ENCODE peak calls at places on chromosomes 5 and 9, in nine cellular contexts. J, K, S, R, D, I, M, V and B are unnamed samples.

GRCh38 chr9:70466976-70467551 is 52.6 kb upstream of the KLF9 start:
- DNase-seq in J (peak; percentile 79), K (no peak), S (no peak), R (no peak), D (no peak), I (no peak), M (peak; percentile 21), V (no peak), B (no peak)

GRCh38 chr9:136760424-136760823 is 2.4 kb upstream of the LCN8 start:
- DNase-seq in J (no peak), K (no peak), S (no peak), R (peak; percentile 63), D (no peak), I (no peak), M (no peak), V (peak; percentile 67), B (no peak)

GRCh38 chr9:134205636-134206316 is 41.4 kb upstream of the RNU6ATAC start:
- DNase-seq in J (peak; percentile 75), K (no peak), S (no peak), R (no peak), D (no peak), I (no peak), M (no peak), V (peak; percentile 94), B (peak; percentile 69)

GRCh38 chr9:100774962-100775361 is 197.1 kb downstream of the CAVIN4 start:
- DNase-seq in J (no peak), K (no peak), S (no peak), R (no peak), D (no peak), I (no peak), M (no peak), V (no peak), B (no peak)

GRCh38 chr5:26572486-26572885 is 465.9 kb downstream of the CDH9 start:
- DNase-seq in J (no peak), K (no peak), S (no peak), R (no peak), D (no peak), I (no peak), M (no peak), V (no peak), B (no peak)

GRCh38 chr5:68369436-68370125 is 154.0 kb downstream of the PIK3R1 start:
- DNase-seq in J (no peak), K (no peak), S (no peak), R (no peak), D (peak; percentile 38), I (no peak), M (peak; percentile 31), V (no peak), B (no peak)

GRCh38 chr9:98890256-98890655 is 53.5 kb upstream of the COL15A1 start:
- DNase-seq in J (no peak), K (no peak), S (no peak), R (no peak), D (no peak), I (no peak), M (no peak), V (no peak), B (no peak)

GRCh38 chr9:38068866-38069628 is at the start of gene SHB:
- DNase-seq in J (peak; percentile 43), K (peak; percentile 50), S (peak; percentile 65), R (peak; percentile 95), D (peak; percentile 78), I (peak; percentile 75), M (peak; percentile 83), V (peak; percentile 94), B (peak; percentile 66)

GRCh38 chr9:105142406-105143092 is 101.9 kb upstream of the SLC44A1 start:
- DNase-seq in J (peak; percentile 56), K (no peak), S (no peak), R (no peak), D (no peak), I (no peak), M (no peak), V (no peak), B (no peak)

GRCh38 chr5:14341571-14342225 is 198.6 kb downstream of the TRIO start:
- DNase-seq in J (no peak), K (no peak), S (no peak), R (no peak), D (no peak), I (no peak), M (no peak), V (no peak), B (no peak)

GRCh38 chr9:131678499-131679111 is 61.3 kb downstream of the RAPGEF1 start:
- DNase-seq in J (peak; percentile 96), K (peak; percentile 62), S (no peak), R (peak; percentile 85), D (peak; percentile 84), I (peak; percentile 74), M (peak; percentile 82), V (peak; percentile 90), B (peak; percentile 70)

GRCh38 chr9:89473762-89474469 is 24.0 kb downstream of the SEMA4D start:
- DNase-seq in J (peak; percentile 57), K (no peak), S (no peak), R (no peak), D (no peak), I (no peak), M (peak; percentile 8), V (peak; percentile 43), B (no peak)

GRCh38 chr5:102811962-102812361 is 56.9 kb downstream of the PAM start:
- DNase-seq in J (peak; percentile 34), K (no peak), S (no peak), R (no peak), D (no peak), I (no peak), M (no peak), V (no peak), B (no peak)

GRCh38 chr9:78811562-78812276 is 514.8 kb downstream of the PSAT1 start:
- DNase-seq in J (peak; percentile 63), K (no peak), S (no peak), R (no peak), D (no peak), I (no peak), M (no peak), V (no peak), B (no peak)